ENCODE peak calls at places on chromosomes 1 and 21, in six cellular contexts. K, V, P, N, B and Z are unnamed samples. For H3K36me3 and H3K4me1, the result is how much of the 10 kb centered on the place peaks cover.

GRCh38 chr1:169529068-169529642 is 43.4 kb upstream of the SLC19A2 start:
- DNase-seq in K (no peak), V (peak), P (peak), N (no peak), B (peak), Z (peak)

GRCh38 chr21:33684068-33684467 is 41.8 kb downstream of the ITSN1 start:
- DNase-seq in K (no peak), V (no peak), P (no peak), N (no peak), B (no peak), Z (no peak)

GRCh38 chr1:55724551-55725325 is 509.6 kb upstream of the USP24 start:
- DNase-seq in K (no peak), V (no peak), P (no peak), N (no peak), B (no peak), Z (no peak)

GRCh38 chr1:38334930-38335592 is 288.5 kb upstream of the POU3F1 start:
- DNase-seq in K (no peak), V (no peak), P (no peak), N (no peak), B (no peak), Z (no peak)

GRCh38 chr1:234962340-234962989 is 166.2 kb downstream of the TOMM20 start:
- DNase-seq in K (peak), V (no peak), P (no peak), N (no peak), B (no peak), Z (peak)

GRCh38 chr1:111923766-111924165 is 65.7 kb downstream of the KCND3 start:
- DNase-seq in K (no peak), V (no peak), P (no peak), N (no peak), B (no peak), Z (no peak)

GRCh38 chr1:7538849-7539771 is 232.0 kb upstream of the VAMP3 start:
- DNase-seq in K (no peak), V (no peak), P (no peak), N (no peak), B (peak), Z (no peak)

GRCh38 chr1:103211073-103211472 is 102.8 kb upstream of the COL11A1 start:
- DNase-seq in K (no peak), V (no peak), P (no peak), N (no peak), B (no peak), Z (no peak)

GRCh38 chr1:165958306-165958705 is 130.9 kb downstream of the UCK2 start:
- DNase-seq in K (no peak), V (no peak), P (no peak), N (no peak), B (no peak), Z (no peak)

GRCh38 chr21:14452031-14452778 is 69.3 kb upstream of the HSPA13 start:
- DNase-seq in K (no peak), V (no peak), P (no peak), N (no peak), B (no peak), Z (no peak)

GRCh38 chr1:28173980-28174297 is 2.6 kb downstream of the PTAFR start:
- DNase-seq in K (no peak), V (no peak), P (no peak), N (no peak), B (no peak), Z (no peak)

GRCh38 chr1:221664253-221664652 is 77.6 kb downstream of the DUSP10 start:
- DNase-seq in K (no peak), V (no peak), P (no peak), N (no peak), B (no peak), Z (no peak)

GRCh38 chr1:19861034-19861433 is 21.2 kb upstream of the OTUD3 start:
- DNase-seq in K (no peak), V (peak), P (no peak), N (no peak), B (no peak), Z (peak)

GRCh38 chr1:36008546-36009197 is 75.2 kb upstream of the TEKT2 start:
- DNase-seq in K (no peak), V (no peak), P (no peak), N (no peak), B (no peak), Z (no peak)

GRCh38 chr1:156444407-156445001 is 56.1 kb downstream of the MEF2D start:
- DNase-seq in K (no peak), V (no peak), P (no peak), N (no peak), B (peak), Z (no peak)

GRCh38 chr1:110749960-110750359 is 75.2 kb upstream of the KCNA3 start:
- DNase-seq in K (no peak), V (no peak), P (no peak), N (no peak), B (no peak), Z (no peak)

GRCh38 chr1:246067432-246068021 is 439.6 kb downstream of the SMYD3 start:
- DNase-seq in K (peak), V (no peak), P (no peak), N (no peak), B (peak), Z (no peak)

GRCh38 chr1:175062339-175062738 is 5.3 kb upstream of the TNN start:
- DNase-seq in K (no peak), V (no peak), P (no peak), N (no peak), B (no peak), Z (no peak)

GRCh38 chr1:156697481-156697880 is 7.9 kb downstream of the CRABP2 start:
- DNase-seq in K (no peak), V (no peak), P (no peak), N (no peak), B (no peak), Z (no peak)

GRCh38 chr1:2556277-2557145 is at the start of gene TNFRSF14:
- DNase-seq in K (peak), V (peak), P (no peak), N (no peak), B (peak), Z (peak)

GRCh38 chr1:150696590-150696989 is 364 bp downstream of the GOLPH3L start:
- DNase-seq in K (no peak), V (no peak), P (no peak), N (no peak), B (no peak), Z (no peak)

GRCh38 chr1:10795305-10796021 is 983 bp downstream of the CASZ1 start:
- DNase-seq in K (no peak), V (peak), P (no peak), N (peak), B (peak), Z (peak)

GRCh38 chr1:86430376-86430775 is 6.4 kb downstream of the CLCA2 start:
- DNase-seq in K (no peak), V (no peak), P (no peak), N (no peak), B (no peak), Z (no peak)

GRCh38 chr1:19374926-19375325 is 62.8 kb downstream of the SLC66A1 start:
- DNase-seq in K (no peak), V (no peak), P (no peak), N (no peak), B (no peak), Z (no peak)

GRCh38 chr21:31731112-31731801 is 661 bp downstream of the SCAF4 start:
- DNase-seq in K (peak), V (peak), P (peak), N (peak), B (peak), Z (peak)

GRCh38 chr1:228206582-228207351 is 1.1 kb upstream of the OBSCN start:
- DNase-seq in K (no peak), V (no peak), P (no peak), N (no peak), B (no peak), Z (no peak)

GRCh38 chr1:218671573-218671972 is 326.4 kb downstream of the TGFB2 start:
- DNase-seq in K (no peak), V (no peak), P (no peak), N (no peak), B (no peak), Z (no peak)

GRCh38 chr1:54168206-54168965 is 15.6 kb upstream of the CDCP2 start:
- DNase-seq in K (no peak), V (no peak), P (no peak), N (no peak), B (no peak), Z (no peak)

GRCh38 chr1:94552071-94552586 is 10.6 kb upstream of the F3 start:
- DNase-seq in K (no peak), V (no peak), P (no peak), N (no peak), B (peak), Z (no peak)

GRCh38 chr1:157497284-157497683 is 55.0 kb downstream of the FCRL5 start:
- DNase-seq in K (no peak), V (no peak), P (no peak), N (no peak), B (no peak), Z (no peak)

GRCh38 chr1:7580923-7581753 is 190.0 kb upstream of the VAMP3 start:
- DNase-seq in K (no peak), V (no peak), P (no peak), N (no peak), B (no peak), Z (no peak)

GRCh38 chr21:37758997-37759396 is 157.3 kb downstream of the KCNJ6 start:
- DNase-seq in K (no peak), V (peak), P (peak), N (no peak), B (peak), Z (peak)

DNA sequence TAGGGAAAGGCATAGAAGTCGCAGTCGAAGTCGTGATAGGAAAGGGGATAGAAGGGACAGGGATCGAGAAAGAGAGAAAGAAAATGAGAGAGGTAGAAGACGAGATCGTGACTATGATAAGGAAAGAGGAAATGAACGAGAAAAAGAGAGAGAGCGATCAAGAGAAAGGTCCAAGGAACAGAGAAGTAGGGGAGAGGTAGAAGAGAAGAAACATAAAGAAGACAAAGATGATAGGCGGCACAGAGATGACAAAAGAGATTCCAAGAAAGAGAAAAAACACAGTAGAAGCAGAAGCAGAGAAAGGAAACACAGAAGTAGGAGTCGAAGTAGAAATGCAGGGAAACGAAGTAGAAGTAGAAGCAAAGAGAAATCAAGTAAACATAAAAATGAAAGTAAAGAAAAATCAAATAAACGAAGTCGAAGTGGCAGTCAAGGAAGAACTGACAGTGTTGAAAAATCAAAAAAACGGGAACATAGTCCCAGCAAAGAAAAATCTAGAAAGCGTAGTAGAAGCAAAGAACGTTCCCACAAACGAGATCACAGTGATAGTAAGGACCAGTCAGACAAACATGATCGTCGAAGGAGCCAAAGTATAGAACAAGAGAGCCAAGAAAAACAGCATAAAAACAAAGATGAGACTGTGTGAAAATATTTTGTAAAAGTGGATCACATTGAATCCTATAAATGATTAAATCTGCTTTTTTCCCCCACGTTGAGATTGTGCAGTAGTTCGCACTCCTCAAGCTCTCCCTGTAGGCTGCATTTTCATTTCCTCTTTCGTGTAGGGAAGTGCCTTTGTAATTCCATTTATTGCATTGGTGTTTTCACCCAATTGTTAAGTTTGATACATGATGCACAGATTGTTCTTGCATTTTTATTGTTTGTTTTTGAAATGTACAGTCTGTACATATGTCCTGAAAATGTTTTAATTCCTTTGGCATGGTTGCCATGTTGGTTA is 7.5 kb downstream of the PRPF38B start:
- DNase-seq in K (no peak), V (no peak), P (no peak), N (no peak), B (no peak), Z (no peak)
- H3K36me3 ChIP-seq in K (under half), V (half or more), P (under half), N (half or more), B (half or more), Z (under half)

DNA sequence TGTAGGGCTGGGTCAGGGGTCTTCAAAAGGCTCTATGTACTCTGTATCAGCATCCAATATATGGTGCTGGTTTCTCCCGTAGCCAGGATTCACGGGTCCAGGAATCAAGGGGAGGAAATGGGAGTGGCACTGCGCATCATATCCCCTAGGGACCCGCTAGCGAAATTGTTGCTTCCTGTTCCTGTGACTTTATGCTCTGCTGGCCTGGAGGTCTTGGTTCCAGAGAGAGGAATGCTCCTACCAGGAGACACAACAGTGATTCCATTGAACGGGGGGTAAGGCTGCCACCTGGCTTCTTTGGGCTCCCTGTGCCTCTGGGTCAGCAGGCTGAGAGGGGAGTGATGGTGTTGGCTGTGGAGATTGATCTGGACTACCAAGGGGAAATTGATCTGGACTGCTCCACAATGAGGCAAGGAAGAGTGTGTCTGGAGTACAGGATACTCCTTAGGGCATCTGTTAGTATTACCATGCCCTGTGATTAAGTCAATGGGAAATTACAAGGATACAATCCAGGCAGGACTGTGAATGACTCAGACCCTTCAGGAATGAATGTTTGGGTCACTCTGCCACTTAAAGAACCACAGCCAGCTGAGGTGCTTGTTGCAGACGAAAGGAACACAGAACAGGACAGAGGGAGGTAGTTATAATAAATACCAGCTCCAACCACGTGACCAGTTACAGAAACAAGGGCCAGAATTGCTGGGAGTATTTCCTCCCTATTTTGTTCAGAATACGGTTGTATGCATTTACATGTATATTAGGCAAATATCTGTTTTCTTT is 10.2 kb downstream of the SPSB1 start:
- DNase-seq in K (no peak), V (no peak), P (no peak), N (no peak), B (no peak), Z (no peak)
- H3K4me3 ChIP-seq in K (no peak), V (no peak), P (no peak), N (no peak), B (no peak), Z (no peak)

DNA sequence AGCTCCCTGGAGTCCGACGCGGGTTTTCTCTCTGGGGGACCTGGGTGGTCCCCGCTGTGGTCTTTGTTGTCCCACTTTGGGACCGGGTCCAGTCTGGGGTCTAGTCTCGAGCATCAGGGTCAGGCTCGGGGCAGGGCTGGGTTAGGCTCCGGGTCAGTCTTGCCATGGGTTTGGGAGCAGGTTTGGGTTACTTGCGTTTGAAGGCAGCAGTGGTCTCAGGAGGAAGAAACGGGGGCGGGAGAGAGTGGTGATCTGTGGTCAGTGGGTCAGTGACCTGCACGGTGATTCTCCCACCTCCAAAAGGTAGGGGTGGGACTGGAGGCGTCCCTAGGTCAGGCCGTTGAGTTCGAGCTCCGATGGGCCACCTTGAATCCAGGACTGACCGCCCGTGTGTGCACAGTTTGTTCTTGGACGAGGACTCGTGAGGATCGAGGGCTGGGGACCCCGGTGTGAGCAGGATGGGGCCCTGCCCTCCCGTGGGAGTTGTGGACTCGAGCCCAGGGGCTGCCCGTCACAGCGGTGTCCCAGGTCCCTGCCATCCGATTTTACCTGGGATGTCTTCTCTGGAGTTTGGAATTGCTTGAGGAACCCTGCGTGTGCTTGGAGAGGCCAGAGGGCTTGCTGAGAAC is 2.3 kb downstream of the B3GALT6 start:
- DNase-seq in K (no peak), V (no peak), P (no peak), N (no peak), B (no peak), Z (no peak)
- H3K4me1 ChIP-seq in K (under half), V (under half), P (under half), N (under half), B (under half), Z (under half)

DNA sequence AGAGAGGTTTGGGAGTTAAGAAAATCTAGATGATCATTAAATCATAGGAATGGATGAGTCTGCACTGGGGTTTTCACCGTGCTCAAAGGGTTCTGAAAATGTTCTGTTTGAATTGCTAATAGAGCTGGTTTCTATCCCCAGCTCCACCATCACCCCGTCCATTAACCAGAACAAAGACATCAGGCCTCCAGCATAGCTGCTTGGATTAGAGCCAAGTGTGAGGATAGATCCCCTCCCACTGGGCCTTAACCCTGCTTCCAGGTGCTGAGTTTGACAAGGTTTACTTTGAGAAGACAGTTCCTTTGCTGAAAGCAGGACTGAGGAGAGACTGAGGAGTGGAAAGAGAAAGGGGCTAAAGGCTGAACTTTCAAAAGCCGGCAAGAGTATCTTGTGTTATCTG is 48.3 kb downstream of the MPZL1 start:
- DNase-seq in K (no peak), V (no peak), P (no peak), N (no peak), B (peak), Z (no peak)
- H3K36me3 ChIP-seq in K (under half), V (under half), P (under half), N (under half), B (half or more), Z (under half)

GRCh38 chr21:26843912-26844257 is 1.3 kb downstream of the ADAMTS1 start:
- DNase-seq in K (no peak), V (no peak), P (peak), N (no peak), B (no peak), Z (no peak)

GRCh38 chr21:26845066-26845749 is at the start of gene ADAMTS1:
- DNase-seq in K (peak), V (peak), P (peak), N (peak), B (peak), Z (peak)

GRCh38 chr21:26844258-26845065 is 747 bp downstream of the ADAMTS1 start:
- DNase-seq in K (peak), V (no peak), P (peak), N (peak), B (peak), Z (peak)

GRCh38 chr21:26842300-26842699 is 2.9 kb downstream of the ADAMTS1 start:
- DNase-seq in K (no peak), V (no peak), P (no peak), N (no peak), B (no peak), Z (no peak)

DNA sequence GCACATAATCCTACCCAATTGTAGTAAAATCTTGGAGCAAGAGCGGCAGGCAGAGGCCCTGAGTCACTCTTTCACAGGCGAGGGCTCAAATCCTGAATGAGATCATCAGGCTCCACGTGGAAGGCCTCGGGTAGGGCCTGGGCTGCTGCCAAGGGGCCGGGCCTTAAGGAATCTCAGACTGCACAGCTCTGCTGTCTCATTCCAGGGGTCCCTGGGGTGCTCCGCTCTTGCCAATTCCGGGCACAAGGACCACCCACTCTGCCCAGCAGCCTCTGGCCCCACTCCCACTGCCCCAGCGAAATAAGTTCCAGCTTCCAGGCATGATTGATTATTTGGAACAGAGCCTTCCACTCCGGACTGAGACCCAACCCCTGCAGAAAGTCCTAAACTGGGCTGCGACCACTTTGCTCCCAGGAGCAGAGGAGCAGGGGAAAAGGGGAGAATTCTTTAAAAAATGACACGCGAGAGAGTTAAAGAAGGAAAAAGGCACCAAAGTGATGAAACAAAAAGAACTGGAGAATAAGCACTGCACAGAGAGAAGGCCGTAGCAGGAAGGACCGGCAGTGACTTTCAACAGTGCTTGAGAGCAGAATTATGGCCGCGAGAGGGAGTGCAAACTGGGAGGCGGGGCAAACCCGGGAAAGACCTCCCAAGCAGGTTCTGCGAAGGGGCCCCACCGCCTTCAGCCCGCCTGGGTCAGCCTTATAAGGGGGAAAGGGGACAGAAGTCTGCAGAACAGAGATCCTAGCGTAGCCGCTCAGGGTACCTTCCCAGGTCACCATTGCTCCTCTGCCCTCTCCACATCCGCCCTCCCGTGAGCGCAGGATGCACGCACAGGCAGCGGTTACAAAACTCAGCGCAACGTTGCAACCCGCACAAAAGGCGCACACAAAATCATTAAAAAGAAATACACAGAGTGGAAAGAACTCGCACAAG is 2.0 kb downstream of the ADAMTS1 start:
- DNase-seq in K (peak), V (peak), P (peak), N (peak), B (peak), Z (peak)
- H3K4me3 ChIP-seq in K (peak), V (peak), P (peak), N (peak), B (peak), Z (peak)